ENCODE peak calls at places on chromosomes 6 and 20, in four cellular contexts. B, V, U and O are unnamed samples.

GRCh38 chr6:25993038-25993684 is 30.6 kb downstream of the TRIM38 start:
- DNase-seq in B (no peak), V (no peak), U (no peak), O (no peak)

GRCh38 chr6:152957796-152958195 is 25.0 kb downstream of the FBXO5 start:
- DNase-seq in B (no peak), V (no peak), U (no peak), O (no peak)

GRCh38 chr6:24933868-24934401 is 1.8 kb downstream of the RIPOR2 start:
- DNase-seq in B (no peak), V (peak), U (no peak), O (no peak)

GRCh38 chr6:39642300-39642699 is 82.9 kb downstream of the KIF6 start:
- DNase-seq in B (no peak), V (no peak), U (no peak), O (no peak)

GRCh38 chr6:36244641-36245280 is 25.1 kb upstream of the PNPLA1 start:
- DNase-seq in B (no peak), V (no peak), U (no peak), O (no peak)

GRCh38 chr6:56808871-56809359 is 146.0 kb upstream of the BEND6 start:
- DNase-seq in B (no peak), V (peak), U (no peak), O (no peak)

GRCh38 chr20:10242166-10242565 is 23.5 kb downstream of the SNAP25 start:
- DNase-seq in B (no peak), V (no peak), U (no peak), O (no peak)

GRCh38 chr6:140979642-140980091 is 1153.1 kb upstream of the GJE1 start:
- DNase-seq in B (peak), V (no peak), U (no peak), O (no peak)

GRCh38 chr6:8279094-8279805 is 156.1 kb downstream of the SLC35B3 start:
- DNase-seq in B (no peak), V (no peak), U (no peak), O (no peak)

GRCh38 chr6:26525818-26526217 is 12.3 kb upstream of the HMGN4 start:
- DNase-seq in B (no peak), V (no peak), U (no peak), O (no peak)

GRCh38 chr6:169008641-169009040 is 245.0 kb downstream of the THBS2 start:
- DNase-seq in B (no peak), V (no peak), U (no peak), O (no peak)

GRCh38 chr20:8129211-8129986 is 2.7 kb upstream of the PLCB1 start:
- DNase-seq in B (no peak), V (no peak), U (no peak), O (no peak)

GRCh38 chr6:169959129-169960002 is 207.9 kb downstream of the ERMARD start:
- DNase-seq in B (no peak), V (no peak), U (peak), O (no peak)

GRCh38 chr6:97049254-97050004 is 124.9 kb downstream of the KLHL32 start:
- DNase-seq in B (no peak), V (no peak), U (no peak), O (no peak)

GRCh38 chr6:13874191-13874549 is 50.6 kb upstream of the RNF182 start:
- DNase-seq in B (no peak), V (no peak), U (no peak), O (no peak)

GRCh38 chr20:41072099-41072798 is 43.6 kb downstream of the TOP1 start:
- DNase-seq in B (no peak), V (no peak), U (no peak), O (no peak)

GRCh38 chr6:76817429-76817828 is 645.9 kb downstream of the HTR1B start:
- DNase-seq in B (no peak), V (no peak), U (no peak), O (no peak)

GRCh38 chr20:11053310-11053709 is 379.5 kb upstream of the JAG1 start:
- DNase-seq in B (no peak), V (no peak), U (no peak), O (no peak)

GRCh38 chr6:27700337-27700736 is 211.9 kb downstream of the OR2B2 start:
- DNase-seq in B (no peak), V (no peak), U (no peak), O (no peak)

GRCh38 chr6:56891754-56892153 is 63.2 kb upstream of the BEND6 start:
- DNase-seq in B (no peak), V (no peak), U (no peak), O (no peak)

GRCh38 chr6:135851442-135852271 is at the start of gene PDE7B:
- DNase-seq in B (peak), V (peak), U (peak), O (peak)

GRCh38 chr6:16676978-16677377 is 84.3 kb downstream of the ATXN1 start:
- DNase-seq in B (no peak), V (peak), U (no peak), O (no peak)

GRCh38 chr20:57672164-57672563 is 37.7 kb downstream of the PMEPA1 start:
- DNase-seq in B (peak), V (no peak), U (no peak), O (no peak)

GRCh38 chr6:158086706-158087518 is 81.2 kb downstream of the SERAC1 start:
- DNase-seq in B (no peak), V (no peak), U (no peak), O (no peak)

GRCh38 chr6:120147218-120147871 is 797.8 kb upstream of the MAN1A1 start:
- DNase-seq in B (no peak), V (no peak), U (no peak), O (no peak)

GRCh38 chr20:8509809-8510208 is 377.7 kb downstream of the PLCB1 start:
- DNase-seq in B (no peak), V (no peak), U (no peak), O (no peak)

GRCh38 chr20:35947907-35948306 is 6.4 kb downstream of the SCAND1 start:
- DNase-seq in B (no peak), V (no peak), U (no peak), O (no peak)

GRCh38 chr20:11777861-11778570 is 139.7 kb upstream of the BTBD3 start:
- DNase-seq in B (no peak), V (no peak), U (no peak), O (no peak)

GRCh38 chr6:139473731-139474130 is 99.3 kb upstream of the CITED2 start:
- DNase-seq in B (no peak), V (no peak), U (no peak), O (no peak)

GRCh38 chr6:7203939-7204338 is 96.2 kb downstream of the RREB1 start:
- DNase-seq in B (no peak), V (no peak), U (no peak), O (no peak)

GRCh38 chr6:35280903-35281302 is 16.7 kb upstream of the DEF6 start:
- DNase-seq in B (no peak), V (no peak), U (no peak), O (no peak)

GRCh38 chr6:112254921-112255320 is 554 bp upstream of the LAMA4 start:
- DNase-seq in B (no peak), V (no peak), U (peak), O (no peak)

GRCh38 chr6:112259337-112259675 is 4.9 kb upstream of the LAMA4 start:
- DNase-seq in B (no peak), V (no peak), U (no peak), O (no peak)

GRCh38 chr6:112253842-112254816 is at the start of gene LAMA4:
- DNase-seq in B (peak), V (peak), U (no peak), O (no peak)

GRCh38 chr6:112253505-112253841 is 894 bp downstream of the LAMA4 start:
- DNase-seq in B (no peak), V (peak), U (no peak), O (no peak)

GRCh38 chr6:112258636-112259336 is 4.4 kb upstream of the LAMA4 start:
- DNase-seq in B (no peak), V (no peak), U (no peak), O (no peak)
- TF ChIP-seq CTCF in B (no peak), V (no peak), U (no peak), O (no peak)

DNA sequence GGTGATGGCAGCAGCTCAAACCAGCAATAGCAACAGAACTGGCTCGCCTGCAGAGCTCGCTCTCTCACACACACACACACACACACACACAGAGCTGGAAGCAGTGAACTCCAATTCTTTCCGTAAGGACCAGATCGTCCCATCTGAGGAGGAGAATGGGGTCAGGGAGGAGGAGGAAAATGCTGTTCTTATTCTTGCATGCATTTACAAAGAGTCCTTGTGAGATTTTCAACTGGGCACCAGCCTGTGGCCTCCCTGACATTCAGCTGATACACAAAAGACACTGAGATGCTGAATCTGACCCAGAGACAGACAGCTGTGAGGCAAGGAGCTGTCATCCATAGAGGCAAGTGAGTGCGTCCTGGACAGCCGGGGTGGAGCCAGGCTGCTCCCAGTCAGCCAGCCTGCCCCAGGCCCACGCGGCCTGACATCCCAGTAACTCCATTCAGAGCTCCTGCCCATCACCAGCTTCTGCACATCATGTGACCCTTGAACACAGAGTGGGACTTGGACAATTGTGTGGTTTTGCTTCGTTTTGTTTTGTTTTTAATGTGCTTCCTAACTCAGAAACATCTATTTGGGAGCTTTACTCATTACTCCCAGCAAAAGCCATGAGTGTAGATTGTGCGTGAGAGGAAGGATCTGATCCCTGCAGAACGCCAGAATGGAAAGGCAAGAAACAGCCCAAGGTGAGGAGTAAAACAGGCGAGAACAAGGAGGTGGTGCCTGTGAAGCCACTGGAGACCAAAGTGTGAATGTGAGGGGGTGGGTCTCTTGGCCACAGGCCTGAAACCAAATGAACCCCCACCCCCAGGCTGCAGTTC is 2.1 kb downstream of the SERPINB9 start:
- DNase-seq in B (no peak), V (no peak), U (peak), O (no peak)
- H3K4me3 ChIP-seq in B (peak), V (no peak), U (peak), O (no peak)

GRCh38 chr20:63864545-63864977 is 509 bp upstream of the TPD52L2 start:
- DNase-seq in B (no peak), V (no peak), U (no peak), O (no peak)

GRCh38 chr20:63864978-63865640 is at the start of gene TPD52L2:
- DNase-seq in B (peak), V (peak), U (peak), O (peak)

GRCh38 chr20:63863798-63864544 is 1.1 kb upstream of the TPD52L2 start:
- DNase-seq in B (peak), V (peak), U (peak), O (peak)

GRCh38 chr20:63863021-63863797 is 1.9 kb upstream of the TPD52L2 start:
- DNase-seq in B (no peak), V (no peak), U (no peak), O (no peak)

GRCh38 chr20:63868264-63868663 is 3.2 kb downstream of the TPD52L2 start:
- DNase-seq in B (no peak), V (no peak), U (no peak), O (no peak)
- TF ChIP-seq CTCF in B (no peak), V (no peak), U (no peak), O (no peak)

GRCh38 chr6:5471044-5471443 is 209.7 kb downstream of the FARS2 start:
- DNase-seq in B (peak), V (peak), U (peak), O (no peak)

GRCh38 chr6:5475779-5476178 is 214.5 kb downstream of the FARS2 start:
- DNase-seq in B (no peak), V (no peak), U (no peak), O (no peak)

GRCh38 chr6:5469101-5469846 is 208.0 kb downstream of the FARS2 start:
- DNase-seq in B (no peak), V (no peak), U (no peak), O (no peak)

GRCh38 chr6:5471637-5472430 is 210.5 kb downstream of the FARS2 start:
- DNase-seq in B (no peak), V (no peak), U (no peak), O (no peak)

DNA sequence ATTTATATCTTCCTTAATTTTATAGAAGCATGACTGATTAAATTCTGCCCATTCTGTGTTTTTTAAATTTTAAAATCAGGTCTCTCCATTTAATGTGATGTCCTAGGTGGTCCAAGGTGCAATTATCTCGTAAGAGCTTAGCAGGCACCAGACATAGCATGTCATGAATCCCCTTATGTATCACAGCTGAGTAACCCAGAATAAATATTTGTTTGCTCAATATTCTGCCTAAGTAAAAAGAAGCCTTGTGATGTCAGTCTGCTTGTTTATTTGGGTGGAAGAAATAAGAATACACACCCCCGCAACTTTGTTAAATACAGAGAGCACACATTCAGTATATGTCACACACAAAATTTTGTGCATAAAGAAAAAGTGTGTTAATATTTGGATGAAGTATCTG is 211.3 kb downstream of the FARS2 start:
- DNase-seq in B (no peak), V (no peak), U (no peak), O (no peak)
- H3K4me3 ChIP-seq in B (no peak), V (no peak), U (no peak), O (no peak)

GRCh38 chr6:121616411-121616810 is 181.0 kb downstream of the GJA1 start:
- DNase-seq in B (no peak), V (no peak), U (no peak), O (no peak)

GRCh38 chr6:121614115-121614514 is 178.7 kb downstream of the GJA1 start:
- DNase-seq in B (no peak), V (no peak), U (no peak), O (no peak)

GRCh38 chr6:121612916-121613315 is 177.5 kb downstream of the GJA1 start:
- DNase-seq in B (no peak), V (no peak), U (no peak), O (peak)

GRCh38 chr6:121617388-121617787 is 181.9 kb downstream of the GJA1 start:
- DNase-seq in B (no peak), V (no peak), U (no peak), O (no peak)

DNA sequence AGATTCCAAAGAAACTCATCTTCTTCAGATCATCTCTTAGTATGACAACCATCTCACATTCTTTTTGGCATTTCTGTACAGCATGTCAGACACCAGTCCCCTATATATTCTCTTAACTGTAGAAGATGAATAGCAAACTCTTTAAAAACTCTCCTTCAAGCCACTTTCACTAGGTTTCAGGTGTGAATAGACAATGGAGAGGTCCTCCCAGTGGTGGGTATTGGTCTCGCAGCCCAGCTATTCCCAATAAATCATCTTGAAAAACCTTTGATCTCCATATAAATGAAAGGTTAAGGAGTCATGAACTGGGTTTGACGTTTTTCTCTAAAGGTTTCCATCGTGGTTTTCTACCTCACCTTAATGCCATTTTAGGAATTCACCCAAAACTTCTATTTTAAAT is 180.0 kb downstream of the GJA1 start:
- DNase-seq in B (no peak), V (no peak), U (no peak), O (no peak)
- TF ChIP-seq CTCF in B (no peak), V (no peak), U (no peak), O (no peak)

DNA sequence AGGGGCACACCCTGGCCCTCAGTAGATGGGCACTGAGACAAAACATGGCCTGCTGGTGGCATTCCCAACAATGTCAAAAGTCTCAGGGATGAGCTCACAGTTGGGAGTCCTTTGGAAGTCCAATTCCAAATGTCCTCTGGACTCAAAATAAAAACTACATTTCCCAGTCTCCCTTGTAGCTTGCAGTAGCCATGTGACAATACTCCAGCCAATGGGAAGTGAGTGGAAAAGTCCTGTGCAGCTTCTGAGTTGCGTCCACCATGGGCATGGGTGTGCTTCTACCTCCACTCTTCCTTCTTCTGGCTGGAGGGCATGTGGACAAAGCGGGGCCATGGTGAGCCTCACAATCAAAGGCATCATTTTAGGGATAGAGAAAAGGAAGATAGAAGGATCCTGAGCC is 5.8 kb upstream of the ADAM33 start:
- DNase-seq in B (no peak), V (peak), U (peak), O (no peak)
- H3K4me3 ChIP-seq in B (no peak), V (no peak), U (no peak), O (no peak)

GRCh38 chr6:125787791-125788190 is 3.0 kb upstream of the NCOA7 start:
- DNase-seq in B (no peak), V (no peak), U (no peak), O (no peak)
- TF ChIP-seq CTCF in B (no peak), V (peak), U (no peak), O (peak)